ENCODE peak calls at places on chromosomes 6 and 20, in nine cellular contexts. One of them, this sample, is unnamed.

GRCh38 chr6:145310116-145310515 is 425.2 kb downstream of the EPM2A start:
- DNase-seq in WERI-Rb-1: no peak
- DNase-seq in mammary epithelial cell: no peak
- DNase-seq in dorsolateral prefrontal cortex: no peak
- DNase-seq in foreskin fibroblast: peak
- DNase-seq in adrenal gland: no peak
- DNase-seq in lower lobe of right lung: no peak
- DNase-seq in heart left ventricle: no peak
- DNase-seq in MM.1S: no peak
- DNase-seq in this sample: peak

GRCh38 chr20:63885264-63886053 is 9.5 kb upstream of the DNAJC5 start:
- DNase-seq in WERI-Rb-1: no peak
- DNase-seq in mammary epithelial cell: peak
- DNase-seq in dorsolateral prefrontal cortex: no peak
- DNase-seq in foreskin fibroblast: no peak
- DNase-seq in adrenal gland: no peak
- DNase-seq in lower lobe of right lung: no peak
- DNase-seq in heart left ventricle: no peak
- DNase-seq in MM.1S: no peak
- DNase-seq in this sample: no peak

GRCh38 chr6:130322673-130323268 is 43.0 kb upstream of the TMEM200A start:
- DNase-seq in WERI-Rb-1: peak
- DNase-seq in mammary epithelial cell: peak
- DNase-seq in dorsolateral prefrontal cortex: peak
- DNase-seq in foreskin fibroblast: peak
- DNase-seq in adrenal gland: peak
- DNase-seq in lower lobe of right lung: no peak
- DNase-seq in heart left ventricle: no peak
- DNase-seq in MM.1S: peak
- DNase-seq in this sample: peak

GRCh38 chr20:46021361-46022359 is 7.4 kb upstream of the SLC12A5 start:
- DNase-seq in WERI-Rb-1: peak
- DNase-seq in mammary epithelial cell: no peak
- DNase-seq in dorsolateral prefrontal cortex: peak
- DNase-seq in foreskin fibroblast: no peak
- DNase-seq in adrenal gland: peak
- DNase-seq in lower lobe of right lung: no peak
- DNase-seq in heart left ventricle: no peak
- DNase-seq in MM.1S: peak
- DNase-seq in this sample: peak

GRCh38 chr20:47309806-47310426 is 46.6 kb downstream of the ZMYND8 start:
- DNase-seq in WERI-Rb-1: no peak
- DNase-seq in mammary epithelial cell: no peak
- DNase-seq in dorsolateral prefrontal cortex: no peak
- DNase-seq in foreskin fibroblast: no peak
- DNase-seq in adrenal gland: no peak
- DNase-seq in lower lobe of right lung: no peak
- DNase-seq in heart left ventricle: no peak
- DNase-seq in MM.1S: no peak
- DNase-seq in this sample: no peak

GRCh38 chr6:1911476-1911875 is 301.8 kb downstream of the FOXC1 start:
- DNase-seq in WERI-Rb-1: no peak
- DNase-seq in mammary epithelial cell: no peak
- DNase-seq in dorsolateral prefrontal cortex: no peak
- DNase-seq in foreskin fibroblast: peak
- DNase-seq in adrenal gland: no peak
- DNase-seq in lower lobe of right lung: no peak
- DNase-seq in heart left ventricle: no peak
- DNase-seq in MM.1S: no peak
- DNase-seq in this sample: peak

GRCh38 chr6:22102671-22103070 is 194.2 kb downstream of the PRL start:
- DNase-seq in WERI-Rb-1: no peak
- DNase-seq in mammary epithelial cell: peak
- DNase-seq in dorsolateral prefrontal cortex: no peak
- DNase-seq in foreskin fibroblast: no peak
- DNase-seq in adrenal gland: no peak
- DNase-seq in lower lobe of right lung: no peak
- DNase-seq in heart left ventricle: no peak
- DNase-seq in MM.1S: no peak
- DNase-seq in this sample: no peak

GRCh38 chr20:24787071-24787470 is 162.0 kb upstream of the CST7 start:
- DNase-seq in WERI-Rb-1: no peak
- DNase-seq in mammary epithelial cell: no peak
- DNase-seq in dorsolateral prefrontal cortex: no peak
- DNase-seq in foreskin fibroblast: no peak
- DNase-seq in adrenal gland: no peak
- DNase-seq in lower lobe of right lung: peak
- DNase-seq in heart left ventricle: no peak
- DNase-seq in MM.1S: no peak
- DNase-seq in this sample: no peak

GRCh38 chr6:170076466-170077165 is 214.3 kb downstream of the DLL1 start:
- DNase-seq in WERI-Rb-1: no peak
- DNase-seq in mammary epithelial cell: no peak
- DNase-seq in dorsolateral prefrontal cortex: peak
- DNase-seq in foreskin fibroblast: no peak
- DNase-seq in adrenal gland: no peak
- DNase-seq in lower lobe of right lung: peak
- DNase-seq in heart left ventricle: no peak
- DNase-seq in MM.1S: no peak
- DNase-seq in this sample: no peak

GRCh38 chr20:57622201-57622570 is 2.0 kb upstream of the ZBP1 start:
- DNase-seq in WERI-Rb-1: no peak
- DNase-seq in mammary epithelial cell: no peak
- DNase-seq in dorsolateral prefrontal cortex: no peak
- DNase-seq in foreskin fibroblast: no peak
- DNase-seq in adrenal gland: no peak
- DNase-seq in lower lobe of right lung: no peak
- DNase-seq in heart left ventricle: no peak
- DNase-seq in MM.1S: no peak
- DNase-seq in this sample: no peak

GRCh38 chr6:75488026-75488425 is 5.6 kb downstream of the FILIP1 start:
- DNase-seq in WERI-Rb-1: no peak
- DNase-seq in mammary epithelial cell: no peak
- DNase-seq in dorsolateral prefrontal cortex: no peak
- DNase-seq in foreskin fibroblast: peak
- DNase-seq in adrenal gland: no peak
- DNase-seq in lower lobe of right lung: no peak
- DNase-seq in heart left ventricle: no peak
- DNase-seq in MM.1S: no peak
- DNase-seq in this sample: peak

GRCh38 chr6:169921227-169921626 is 169.8 kb downstream of the ERMARD start:
- DNase-seq in WERI-Rb-1: no peak
- DNase-seq in mammary epithelial cell: no peak
- DNase-seq in dorsolateral prefrontal cortex: no peak
- DNase-seq in foreskin fibroblast: no peak
- DNase-seq in adrenal gland: no peak
- DNase-seq in lower lobe of right lung: no peak
- DNase-seq in heart left ventricle: no peak
- DNase-seq in MM.1S: no peak
- DNase-seq in this sample: no peak

GRCh38 chr20:44068780-44069191 is 118.2 kb downstream of the JPH2 start:
- DNase-seq in WERI-Rb-1: no peak
- DNase-seq in mammary epithelial cell: no peak
- DNase-seq in dorsolateral prefrontal cortex: peak
- DNase-seq in foreskin fibroblast: no peak
- DNase-seq in adrenal gland: no peak
- DNase-seq in lower lobe of right lung: no peak
- DNase-seq in heart left ventricle: peak
- DNase-seq in MM.1S: no peak
- DNase-seq in this sample: no peak

GRCh38 chr6:26447257-26447656 is 7.0 kb downstream of the BTN3A3 start:
- DNase-seq in WERI-Rb-1: no peak
- DNase-seq in mammary epithelial cell: no peak
- DNase-seq in dorsolateral prefrontal cortex: no peak
- DNase-seq in foreskin fibroblast: no peak
- DNase-seq in adrenal gland: no peak
- DNase-seq in lower lobe of right lung: no peak
- DNase-seq in heart left ventricle: no peak
- DNase-seq in MM.1S: no peak
- DNase-seq in this sample: no peak
- H3K4me3 ChIP-seq in WERI-Rb-1: no peak
- H3K4me3 ChIP-seq in mammary epithelial cell: no peak
- H3K4me3 ChIP-seq in dorsolateral prefrontal cortex: no peak
- H3K4me3 ChIP-seq in foreskin fibroblast: no peak
- H3K4me3 ChIP-seq in adrenal gland: no peak
- H3K4me3 ChIP-seq in lower lobe of right lung: no peak
- H3K4me3 ChIP-seq in heart left ventricle: no peak
- H3K4me3 ChIP-seq in MM.1S: no peak
- H3K4me3 ChIP-seq in this sample: no peak

GRCh38 chr6:46849361-46849690 is 56.1 kb downstream of the MEP1A start:
- DNase-seq in WERI-Rb-1: no peak
- DNase-seq in mammary epithelial cell: peak
- DNase-seq in dorsolateral prefrontal cortex: no peak
- DNase-seq in foreskin fibroblast: no peak
- DNase-seq in adrenal gland: no peak
- DNase-seq in lower lobe of right lung: no peak
- DNase-seq in heart left ventricle: no peak
- DNase-seq in MM.1S: no peak
- DNase-seq in this sample: no peak

GRCh38 chr6:46848684-46849360 is 55.6 kb downstream of the MEP1A start:
- DNase-seq in WERI-Rb-1: peak
- DNase-seq in mammary epithelial cell: peak
- DNase-seq in dorsolateral prefrontal cortex: peak
- DNase-seq in foreskin fibroblast: peak
- DNase-seq in adrenal gland: peak
- DNase-seq in lower lobe of right lung: peak
- DNase-seq in heart left ventricle: peak
- DNase-seq in MM.1S: peak
- DNase-seq in this sample: peak

GRCh38 chr6:46845126-46845525 is 51.9 kb downstream of the MEP1A start:
- DNase-seq in WERI-Rb-1: no peak
- DNase-seq in mammary epithelial cell: no peak
- DNase-seq in dorsolateral prefrontal cortex: no peak
- DNase-seq in foreskin fibroblast: no peak
- DNase-seq in adrenal gland: no peak
- DNase-seq in lower lobe of right lung: no peak
- DNase-seq in heart left ventricle: no peak
- DNase-seq in MM.1S: no peak
- DNase-seq in this sample: no peak

DNA sequence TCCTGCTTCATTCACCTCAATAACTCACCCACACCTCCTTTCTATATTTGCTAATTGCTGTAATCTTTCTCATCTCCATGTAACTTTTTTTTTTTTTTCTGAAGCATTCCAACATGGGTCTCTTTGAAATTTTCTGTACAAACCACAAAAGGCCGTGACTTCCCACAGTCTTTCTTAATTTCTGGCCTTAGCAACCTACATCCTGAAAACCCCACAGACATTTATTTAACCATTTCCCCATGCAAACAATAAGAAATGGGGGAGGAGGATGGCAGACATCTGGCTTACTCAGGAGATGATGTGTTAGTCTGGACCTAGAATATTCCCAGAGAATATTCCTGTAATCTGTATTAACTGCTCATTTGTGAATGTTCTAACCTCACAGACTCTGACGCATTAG is 57.6 kb downstream of the MEP1A start:
- DNase-seq in WERI-Rb-1: no peak
- DNase-seq in mammary epithelial cell: peak
- DNase-seq in dorsolateral prefrontal cortex: no peak
- DNase-seq in foreskin fibroblast: no peak
- DNase-seq in adrenal gland: no peak
- DNase-seq in lower lobe of right lung: no peak
- DNase-seq in heart left ventricle: no peak
- DNase-seq in MM.1S: no peak
- DNase-seq in this sample: peak
- TF ChIP-seq CTCF in WERI-Rb-1: no peak
- TF ChIP-seq CTCF in mammary epithelial cell: no peak
- TF ChIP-seq CTCF in dorsolateral prefrontal cortex: no peak
- TF ChIP-seq CTCF in foreskin fibroblast: no peak
- TF ChIP-seq CTCF in adrenal gland: no peak
- TF ChIP-seq CTCF in lower lobe of right lung: no peak
- TF ChIP-seq CTCF in heart left ventricle: no peak
- TF ChIP-seq CTCF in MM.1S: no peak
- TF ChIP-seq CTCF in this sample: no peak

GRCh38 chr6:33209856-33210255 is 1.6 kb downstream of the RING1 start:
- DNase-seq in WERI-Rb-1: no peak
- DNase-seq in mammary epithelial cell: no peak
- DNase-seq in dorsolateral prefrontal cortex: no peak
- DNase-seq in foreskin fibroblast: no peak
- DNase-seq in adrenal gland: peak
- DNase-seq in lower lobe of right lung: no peak
- DNase-seq in heart left ventricle: no peak
- DNase-seq in MM.1S: no peak
- DNase-seq in this sample: no peak

GRCh38 chr6:33213166-33213988 is 5.1 kb downstream of the RING1 start:
- DNase-seq in WERI-Rb-1: peak
- DNase-seq in mammary epithelial cell: no peak
- DNase-seq in dorsolateral prefrontal cortex: no peak
- DNase-seq in foreskin fibroblast: no peak
- DNase-seq in adrenal gland: peak
- DNase-seq in lower lobe of right lung: no peak
- DNase-seq in heart left ventricle: no peak
- DNase-seq in MM.1S: no peak
- DNase-seq in this sample: peak

GRCh38 chr6:33211136-33211535 is 2.8 kb downstream of the RING1 start:
- DNase-seq in WERI-Rb-1: no peak
- DNase-seq in mammary epithelial cell: no peak
- DNase-seq in dorsolateral prefrontal cortex: no peak
- DNase-seq in foreskin fibroblast: no peak
- DNase-seq in adrenal gland: no peak
- DNase-seq in lower lobe of right lung: no peak
- DNase-seq in heart left ventricle: no peak
- DNase-seq in MM.1S: no peak
- DNase-seq in this sample: no peak

GRCh38 chr6:33212857-33213165 is 4.5 kb downstream of the RING1 start:
- DNase-seq in WERI-Rb-1: no peak
- DNase-seq in mammary epithelial cell: no peak
- DNase-seq in dorsolateral prefrontal cortex: no peak
- DNase-seq in foreskin fibroblast: no peak
- DNase-seq in adrenal gland: no peak
- DNase-seq in lower lobe of right lung: no peak
- DNase-seq in heart left ventricle: no peak
- DNase-seq in MM.1S: no peak
- DNase-seq in this sample: peak

GRCh38 chr6:33211666-33212422 is 3.5 kb downstream of the RING1 start:
- DNase-seq in WERI-Rb-1: peak
- DNase-seq in mammary epithelial cell: no peak
- DNase-seq in dorsolateral prefrontal cortex: no peak
- DNase-seq in foreskin fibroblast: no peak
- DNase-seq in adrenal gland: no peak
- DNase-seq in lower lobe of right lung: no peak
- DNase-seq in heart left ventricle: no peak
- DNase-seq in MM.1S: no peak
- DNase-seq in this sample: no peak
- H3K4me3 ChIP-seq in WERI-Rb-1: no peak
- H3K4me3 ChIP-seq in mammary epithelial cell: no peak
- H3K4me3 ChIP-seq in dorsolateral prefrontal cortex: no peak
- H3K4me3 ChIP-seq in foreskin fibroblast: no peak
- H3K4me3 ChIP-seq in adrenal gland: no peak
- H3K4me3 ChIP-seq in lower lobe of right lung: no peak
- H3K4me3 ChIP-seq in heart left ventricle: no peak
- H3K4me3 ChIP-seq in MM.1S: no peak
- H3K4me3 ChIP-seq in this sample: no peak

DNA sequence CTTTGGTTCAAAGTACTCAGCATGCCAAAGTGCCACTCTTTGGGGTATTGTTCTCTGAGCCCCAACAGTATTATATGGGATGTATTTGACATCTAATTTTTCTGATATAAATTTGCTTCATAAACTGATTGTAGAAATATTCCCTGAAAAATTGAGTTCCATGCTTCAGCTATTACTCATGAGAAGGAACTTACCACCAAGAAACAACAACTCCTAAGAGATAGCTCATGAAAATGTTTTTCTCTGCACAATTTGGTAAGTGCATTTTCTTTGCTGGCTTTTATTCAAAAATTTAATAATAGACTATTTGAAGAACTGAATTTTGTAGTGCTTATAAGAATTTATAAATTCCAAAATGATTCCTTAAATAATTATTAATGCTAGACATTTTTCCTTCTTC is 12.8 kb upstream of the TPD52L1 start:
- DNase-seq in WERI-Rb-1: no peak
- DNase-seq in mammary epithelial cell: no peak
- DNase-seq in dorsolateral prefrontal cortex: no peak
- DNase-seq in foreskin fibroblast: no peak
- DNase-seq in adrenal gland: no peak
- DNase-seq in lower lobe of right lung: no peak
- DNase-seq in heart left ventricle: no peak
- DNase-seq in MM.1S: no peak
- DNase-seq in this sample: peak
- TF ChIP-seq CTCF in WERI-Rb-1: no peak
- TF ChIP-seq CTCF in mammary epithelial cell: no peak
- TF ChIP-seq CTCF in dorsolateral prefrontal cortex: no peak
- TF ChIP-seq CTCF in foreskin fibroblast: no peak
- TF ChIP-seq CTCF in adrenal gland: no peak
- TF ChIP-seq CTCF in lower lobe of right lung: no peak
- TF ChIP-seq CTCF in heart left ventricle: no peak
- TF ChIP-seq CTCF in MM.1S: no peak
- TF ChIP-seq CTCF in this sample: no peak